ENCODE peak calls at places on chromosome 15, in ten cellular contexts. D, S, V, B, W, Q, C, R, K and T are unnamed samples.

GRCh38 chr15:91476861-91477260 is 376.6 kb upstream of the SLCO3A1 start:
- DNase-seq in D (no peak), S (no peak), V (no peak), B (no peak), W (no peak), Q (no peak), C (no peak), R (no peak), K (no peak), T (no peak)

GRCh38 chr15:59294961-59295741 is 77.5 kb downstream of the MYO1E start:
- DNase-seq in D (no peak), S (no peak), V (no peak), B (peak), W (peak), Q (peak), C (no peak), R (no peak), K (no peak), T (no peak)

GRCh38 chr15:34799149-34799824 is 3.9 kb upstream of the ACTC1 start:
- DNase-seq in D (no peak), S (no peak), V (no peak), B (no peak), W (no peak), Q (peak), C (no peak), R (no peak), K (no peak), T (no peak)

GRCh38 chr15:60477164-60477563 is 1.8 kb downstream of the ICE2 start:
- DNase-seq in D (no peak), S (no peak), V (no peak), B (no peak), W (no peak), Q (no peak), C (no peak), R (no peak), K (no peak), T (no peak)

GRCh38 chr15:70158309-70158995 is 60.7 kb upstream of the TLE3 start:
- DNase-seq in D (no peak), S (no peak), V (peak), B (no peak), W (no peak), Q (no peak), C (no peak), R (no peak), K (no peak), T (no peak)

GRCh38 chr15:92655178-92655995 is at the start of gene FAM174B:
- DNase-seq in D (no peak), S (peak), V (no peak), B (no peak), W (peak), Q (peak), C (peak), R (peak), K (peak), T (peak)

GRCh38 chr15:78734441-78735064 is 76.7 kb downstream of the ADAMTS7 start:
- DNase-seq in D (no peak), S (no peak), V (no peak), B (no peak), W (no peak), Q (no peak), C (no peak), R (no peak), K (no peak), T (no peak)

GRCh38 chr15:33675246-33675645 is 293.1 kb upstream of the CHRM5 start:
- DNase-seq in D (no peak), S (no peak), V (no peak), B (no peak), W (peak), Q (peak), C (peak), R (no peak), K (peak), T (no peak)

GRCh38 chr15:89051875-89052274 is 36.4 kb upstream of the ABHD2 start:
- DNase-seq in D (no peak), S (no peak), V (no peak), B (no peak), W (peak), Q (no peak), C (no peak), R (no peak), K (no peak), T (no peak)

GRCh38 chr15:49270541-49271421 is 100.7 kb downstream of the GALK2 start:
- DNase-seq in D (no peak), S (no peak), V (no peak), B (peak), W (peak), Q (no peak), C (no peak), R (no peak), K (no peak), T (no peak)

GRCh38 chr15:101038327-101039003 is 119.3 kb downstream of the LRRK1 start:
- DNase-seq in D (no peak), S (no peak), V (no peak), B (no peak), W (no peak), Q (no peak), C (no peak), R (no peak), K (no peak), T (no peak)

GRCh38 chr15:29888651-29889050 is 66.4 kb upstream of the TJP1 start:
- DNase-seq in D (no peak), S (no peak), V (no peak), B (no peak), W (no peak), Q (peak), C (no peak), R (no peak), K (no peak), T (no peak)

GRCh38 chr15:88196961-88197360 is 59.6 kb downstream of the NTRK3 start:
- DNase-seq in D (no peak), S (no peak), V (no peak), B (no peak), W (no peak), Q (no peak), C (no peak), R (no peak), K (no peak), T (no peak)

GRCh38 chr15:29937956-29938355 is 115.7 kb upstream of the TJP1 start:
- DNase-seq in D (no peak), S (no peak), V (no peak), B (peak), W (no peak), Q (no peak), C (no peak), R (no peak), K (no peak), T (no peak)

GRCh38 chr15:61389334-61390028 is 160.4 kb upstream of the RORA start:
- DNase-seq in D (no peak), S (no peak), V (no peak), B (no peak), W (no peak), Q (no peak), C (no peak), R (no peak), K (no peak), T (no peak)

GRCh38 chr15:58440181-58440910 is 8.6 kb downstream of the LIPC start:
- DNase-seq in D (no peak), S (no peak), V (no peak), B (peak), W (peak), Q (peak), C (peak), R (no peak), K (no peak), T (no peak)

GRCh38 chr15:48954538-48954937 is 9.2 kb downstream of the SHC4 start:
- DNase-seq in D (no peak), S (no peak), V (no peak), B (no peak), W (peak), Q (peak), C (peak), R (no peak), K (no peak), T (no peak)

GRCh38 chr15:25891108-25891507 is 28.0 kb upstream of the ATP10A start:
- DNase-seq in D (no peak), S (no peak), V (no peak), B (no peak), W (no peak), Q (no peak), C (no peak), R (no peak), K (no peak), T (no peak)

GRCh38 chr15:85874236-85874635 is 79.5 kb upstream of the KLHL25 start:
- DNase-seq in D (no peak), S (no peak), V (no peak), B (no peak), W (no peak), Q (no peak), C (no peak), R (no peak), K (no peak), T (no peak)

GRCh38 chr15:98760112-98760826 is 111.9 kb downstream of the IGF1R start:
- DNase-seq in D (no peak), S (no peak), V (no peak), B (no peak), W (peak), Q (no peak), C (no peak), R (no peak), K (no peak), T (no peak)

GRCh38 chr15:89501646-89502045 is 5.3 kb upstream of the RHCG start:
- DNase-seq in D (no peak), S (no peak), V (no peak), B (no peak), W (no peak), Q (no peak), C (no peak), R (no peak), K (no peak), T (no peak)

GRCh38 chr15:90664650-90665287 is 52.4 kb upstream of the BLM start:
- DNase-seq in D (no peak), S (no peak), V (no peak), B (no peak), W (peak), Q (peak), C (peak), R (no peak), K (peak), T (no peak)